ENCODE peak calls at places on chromosomes 7 and 10, in ten cellular contexts. G, B, I, D, R, T, Y, E, A and U are unnamed samples. For H3K36me3, the result is how much of the 10 kb centered on the place peaks cover.

GRCh38 chr7:14197280-14197679 is 207.8 kb upstream of the ETV1 start:
- DNase-seq in D (peak), E (no peak), R (no peak), A (no peak), T (no peak), G (no peak), Y (no peak), I (no peak), B (peak), U (no peak)

GRCh38 chr7:154857240-154857639 is 145.7 kb downstream of the PAXIP1 start:
- DNase-seq in A (peak), D (no peak), B (no peak), G (no peak), R (no peak), I (no peak), E (no peak), T (no peak), Y (no peak), U (no peak)

GRCh38 chr10:59091239-59091638 is 85.2 kb upstream of the PHYHIPL start:
- DNase-seq in A (no peak), T (no peak), G (no peak), Y (peak), I (no peak), D (no peak), E (no peak), B (no peak), R (no peak), U (no peak)

GRCh38 chr10:70233939-70234300 is 691 bp upstream of the PPA1 start:
- DNase-seq in G (no peak), E (no peak), I (no peak), A (no peak), R (no peak), D (no peak), B (peak), T (no peak), Y (no peak), U (no peak)

GRCh38 chr7:78398576-78398975 is 600.0 kb downstream of the PHTF2 start:
- DNase-seq in T (no peak), Y (peak), E (no peak), D (no peak), G (no peak), A (no peak), I (no peak), R (peak), B (no peak), U (no peak)

GRCh38 chr7:157669768-157670345 is 333.1 kb downstream of the DNAJB6 start:
- DNase-seq in E (no peak), I (no peak), A (no peak), D (no peak), Y (peak), R (no peak), T (no peak), G (peak), B (no peak), U (no peak)

GRCh38 chr7:98286093-98286525 is 4.6 kb downstream of the BRI3 start:
- DNase-seq in E (no peak), T (peak), I (peak), G (peak), A (peak), Y (no peak), D (peak), B (no peak), R (no peak), U (peak)

GRCh38 chr7:8254667-8255066 is 7.3 kb downstream of the ICA1 start:
- DNase-seq in A (no peak), B (no peak), Y (no peak), R (no peak), I (no peak), T (no peak), E (no peak), D (no peak), G (no peak), U (no peak)

GRCh38 chr7:27031289-27032172 is 64.3 kb downstream of the HOXA1 start:
- DNase-seq in I (no peak), D (peak), E (no peak), A (no peak), B (no peak), T (no peak), Y (no peak), R (no peak), G (no peak), U (no peak)

GRCh38 chr10:108064856-108065255 is 900.4 kb upstream of the SORCS1 start:
- DNase-seq in A (no peak), B (no peak), I (no peak), E (no peak), G (no peak), Y (no peak), T (no peak), R (no peak), D (no peak), U (no peak)

GRCh38 chr10:113991091-113991860 is 52.4 kb upstream of the ADRB1 start:
- DNase-seq in A (no peak), I (no peak), E (no peak), D (no peak), T (no peak), Y (no peak), R (no peak), B (no peak), G (no peak), U (no peak)

GRCh38 chr7:7384228-7384627 is 151.4 kb downstream of the COL28A1 start:
- DNase-seq in A (no peak), G (no peak), B (no peak), R (no peak), I (no peak), E (no peak), Y (no peak), T (no peak), D (no peak), U (no peak)

GRCh38 chr7:21639206-21639868 is 96.5 kb downstream of the DNAH11 start:
- DNase-seq in B (no peak), E (no peak), A (no peak), I (no peak), Y (no peak), T (no peak), R (no peak), D (no peak), G (no peak), U (no peak)

GRCh38 chr7:45888185-45888992 is at the start of gene IGFBP1:
- DNase-seq in E (no peak), B (peak), Y (peak), T (peak), R (peak), A (no peak), I (no peak), G (no peak), D (no peak), U (no peak)

GRCh38 chr10:79260803-79261740 is 86.2 kb upstream of the PPIF start:
- DNase-seq in G (no peak), A (no peak), T (no peak), I (no peak), D (no peak), R (peak), B (peak), Y (peak), E (no peak), U (no peak)

GRCh38 chr10:113844091-113844490 is 9.8 kb downstream of the DCLRE1A start:
- DNase-seq in A (no peak), G (no peak), Y (no peak), B (no peak), T (no peak), R (peak), D (no peak), I (no peak), E (no peak), U (no peak)

GRCh38 chr10:99711129-99711719 is 20.7 kb downstream of the COX15 start:
- DNase-seq in D (peak), E (peak), T (peak), I (no peak), G (no peak), B (peak), Y (peak), R (peak), A (no peak), U (no peak)

GRCh38 chr7:111049971-111050680 is 40.8 kb upstream of the LRRN3 start:
- DNase-seq in R (no peak), T (no peak), E (no peak), A (no peak), D (no peak), I (no peak), Y (no peak), G (no peak), B (no peak), U (no peak)

GRCh38 chr10:97743169-97743945 is 6.4 kb downstream of the ZFYVE27 start:
- DNase-seq in A (no peak), G (peak), Y (no peak), I (no peak), B (no peak), R (no peak), D (no peak), E (no peak), T (no peak), U (no peak)

GRCh38 chr7:6294839-6295238 is 22.4 kb upstream of the CYTH3 start:
- DNase-seq in E (no peak), I (no peak), D (no peak), Y (no peak), R (no peak), A (no peak), B (no peak), T (no peak), G (peak), U (no peak)

GRCh38 chr7:51009716-51010496 is 227.2 kb upstream of the GRB10 start:
- DNase-seq in A (peak), I (no peak), G (no peak), Y (no peak), B (no peak), T (peak), E (no peak), D (peak), R (no peak), U (no peak)

GRCh38 chr7:50450691-50451051 is 521 bp upstream of the FIGNL1 start:
- DNase-seq in A (peak), B (no peak), E (peak), Y (no peak), G (peak), D (no peak), I (peak), T (no peak), R (peak), U (no peak)

GRCh38 chr7:23969443-23969842 is 259.4 kb downstream of the STK31 start:
- DNase-seq in G (no peak), R (no peak), D (no peak), E (no peak), A (no peak), Y (no peak), T (no peak), B (no peak), I (no peak), U (no peak)

GRCh38 chr7:135911091-135911490 is 66.1 kb downstream of the MTPN start:
- DNase-seq in A (no peak), D (peak), B (no peak), T (no peak), G (no peak), E (no peak), Y (peak), R (no peak), I (no peak), U (no peak)

GRCh38 chr7:143514487-143514886 is 36.8 kb downstream of the TAS2R41 start:
- DNase-seq in R (no peak), Y (no peak), I (no peak), E (no peak), D (no peak), T (no peak), B (no peak), A (no peak), G (no peak), U (no peak)

GRCh38 chr7:16564909-16565426 is 38.3 kb downstream of the LRRC72 start:
- DNase-seq in E (no peak), D (no peak), B (peak), I (no peak), G (no peak), A (no peak), Y (peak), R (peak), T (peak), U (no peak)

DNA sequence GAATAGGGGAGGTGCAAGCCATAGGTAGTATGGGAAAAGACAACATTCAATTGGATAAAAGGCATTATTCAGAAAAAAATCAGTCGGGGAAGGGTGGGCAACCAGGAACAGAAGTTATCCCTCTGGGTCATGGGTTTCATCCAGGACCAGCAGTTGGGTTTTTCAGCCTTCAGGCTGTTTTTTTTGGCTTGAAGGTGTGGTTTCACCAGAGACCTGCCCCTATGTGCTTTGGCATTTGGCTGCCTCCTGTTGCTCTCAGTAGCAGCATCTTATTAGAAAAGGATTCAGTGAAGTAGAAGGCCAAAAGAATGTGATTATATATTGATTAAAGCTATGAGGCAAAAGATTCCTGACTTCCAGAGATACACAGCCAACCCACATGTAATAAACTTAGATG is 251.6 kb upstream of the CSTF2T start:
- DNase-seq in T (no peak), A (no peak), E (no peak), G (no peak), I (no peak), D (no peak), B (no peak), Y (no peak), R (peak), U (no peak)
- H3K36me3 ChIP-seq in T (under half), A (under half), E (under half), G (under half), I (under half), D (under half), B (under half), Y (under half), R (under half), U (under half)

GRCh38 chr10:117541909-117542705 is 439 bp upstream of the EMX2 start:
- DNase-seq in R (peak), E (no peak), I (no peak), B (peak), T (no peak), A (no peak), Y (peak), G (no peak), D (no peak), U (peak)
- H3K27ac ChIP-seq in R (no peak), E (no peak), I (no peak), B (no peak), T (no peak), A (no peak), Y (no peak), G (no peak), D (no peak), U (peak)

GRCh38 chr10:95430231-95430951 is 130.8 kb downstream of the SORBS1 start:
- DNase-seq in Y (peak), B (peak), A (no peak), D (peak), I (no peak), G (no peak), T (peak), R (peak), E (peak), U (peak)
- TF ChIP-seq CTCF in Y (peak), B (peak), A (peak), D (peak), I (peak), G (peak), T (peak), R (peak), E (peak), U (peak)

GRCh38 chr10:5731559-5731958 is 46.9 kb downstream of the TASOR2 start:
- DNase-seq in A (no peak), T (no peak), Y (no peak), D (no peak), R (no peak), G (no peak), B (no peak), I (no peak), E (no peak), U (no peak)
- H3K36me3 ChIP-seq in A (half or more), T (under half), Y (under half), D (under half), R (under half), G (under half), B (under half), I (half or more), E (under half), U (under half)

DNA sequence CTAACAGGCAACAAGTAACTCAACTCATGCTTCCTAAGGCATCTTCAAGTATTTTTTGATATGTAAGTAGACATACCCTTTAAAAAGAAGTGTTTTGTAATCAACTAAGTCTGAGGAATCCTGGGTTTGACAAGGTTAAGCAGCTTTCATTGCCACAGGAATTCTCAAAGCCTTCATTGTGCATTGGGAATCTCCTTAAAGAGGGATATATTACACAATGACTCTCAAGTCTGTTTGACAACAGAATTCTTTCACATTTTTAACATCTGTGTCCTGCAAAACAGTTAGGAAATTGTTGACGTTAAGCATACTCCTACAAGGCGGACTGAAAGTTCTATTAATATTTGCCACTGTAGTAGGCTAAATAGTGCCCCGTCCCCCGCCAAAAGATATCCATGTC is 71.4 kb downstream of the SGMS1 start:
- DNase-seq in I (no peak), D (no peak), B (no peak), T (no peak), A (no peak), G (no peak), Y (no peak), E (no peak), R (no peak), U (no peak)
- H3K27ac ChIP-seq in I (peak), D (no peak), B (peak), T (no peak), A (peak), G (no peak), Y (no peak), E (no peak), R (no peak), U (no peak)

GRCh38 chr10:124248646-124249045 is 155.2 kb upstream of the CHST15 start:
- DNase-seq in B (no peak), A (no peak), R (no peak), Y (no peak), D (no peak), T (no peak), G (no peak), I (peak), E (no peak), U (no peak)

GRCh38 chr10:124250506-124250905 is 157.1 kb upstream of the CHST15 start:
- DNase-seq in R (no peak), G (no peak), B (no peak), A (no peak), I (peak), D (no peak), Y (no peak), T (no peak), E (no peak), U (no peak)

GRCh38 chr10:124251317-124251716 is 157.9 kb upstream of the CHST15 start:
- DNase-seq in Y (no peak), D (no peak), E (no peak), G (no peak), A (no peak), B (no peak), I (peak), T (no peak), R (no peak), U (no peak)

GRCh38 chr10:124249196-124249595 is 155.8 kb upstream of the CHST15 start:
- DNase-seq in T (no peak), I (peak), R (no peak), Y (no peak), A (no peak), B (no peak), E (no peak), G (no peak), D (no peak), U (no peak)

DNA sequence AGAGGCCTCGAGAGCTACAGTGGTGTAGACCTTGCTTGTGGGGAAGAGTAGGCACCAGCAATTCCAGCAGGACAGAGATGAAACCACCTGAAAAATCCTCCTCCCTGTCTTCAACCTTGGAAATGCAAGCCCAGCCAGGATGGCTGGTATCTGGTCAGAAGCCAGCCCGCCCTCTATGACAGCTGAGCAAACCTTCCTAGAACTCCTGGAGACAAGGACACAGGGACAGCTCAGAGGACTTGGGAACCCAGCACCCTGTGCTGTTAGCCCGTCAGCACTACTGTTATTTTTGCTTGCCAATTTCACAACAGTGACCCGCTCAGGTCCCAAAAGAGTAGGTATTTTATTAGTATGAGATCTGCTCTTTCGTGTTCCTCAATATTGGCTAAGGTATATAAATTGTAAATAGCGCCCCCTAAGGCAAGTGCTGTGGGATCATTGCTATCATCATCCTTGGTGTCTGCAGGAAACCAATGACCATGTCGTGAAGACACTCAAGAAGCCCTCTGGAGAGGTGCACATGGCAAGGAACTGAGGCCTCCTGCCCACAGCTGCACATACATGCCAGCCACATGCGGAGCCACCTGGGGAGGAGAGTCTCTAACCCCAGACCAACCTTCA is 156.5 kb upstream of the CHST15 start:
- DNase-seq in I (peak), T (no peak), Y (peak), D (no peak), G (no peak), A (no peak), B (no peak), R (peak), E (no peak), U (no peak)
- TF ChIP-seq CTCF in I (no peak), T (peak), Y (peak), D (peak), G (no peak), A (peak), B (peak), R (peak), E (no peak), U (no peak)

DNA sequence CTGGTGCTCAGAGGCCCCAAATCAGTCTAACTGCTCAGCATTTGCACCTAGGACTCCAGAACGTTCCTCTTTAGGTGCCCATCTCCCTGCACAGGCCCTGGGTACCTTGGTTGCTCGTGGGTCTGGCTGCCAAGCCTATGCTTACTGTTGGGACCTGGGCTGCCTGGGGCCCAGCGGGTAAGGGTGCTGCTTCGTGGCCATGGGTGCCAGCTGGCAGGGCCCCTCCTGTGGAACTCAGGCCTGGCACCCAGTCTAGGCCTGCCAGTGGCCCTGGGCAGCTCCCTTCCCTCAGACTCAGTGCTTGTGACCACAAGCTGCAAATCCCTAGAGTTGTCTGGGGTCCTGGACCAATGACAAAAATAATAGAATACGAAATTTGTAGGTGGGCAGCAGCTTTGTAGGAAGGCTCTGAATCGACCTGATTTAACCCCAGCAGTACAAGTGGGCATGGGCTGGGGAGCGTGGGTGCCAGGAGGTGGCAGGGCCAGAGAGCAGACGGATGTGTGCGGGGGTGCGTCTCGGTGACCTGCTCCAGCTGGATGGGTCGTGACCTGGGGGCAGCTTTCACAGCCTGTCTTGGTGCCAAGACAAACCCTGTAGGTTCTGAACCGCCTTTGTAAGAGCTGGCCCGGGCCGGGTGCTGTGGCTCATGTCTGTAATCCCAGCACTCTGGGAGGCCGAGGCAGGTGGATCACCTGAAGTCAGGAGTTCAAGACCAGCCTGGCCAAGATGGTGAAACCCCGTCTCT is 69.7 kb downstream of the MKI67 start:
- DNase-seq in G (peak), D (no peak), B (no peak), I (no peak), E (no peak), A (no peak), Y (no peak), T (no peak), R (no peak), U (no peak)
- H3K36me3 ChIP-seq in G (half or more), D (under half), B (under half), I (half or more), E (under half), A (half or more), Y (under half), T (under half), R (under half), U (under half)